ENCODE peak calls at places on chromosomes 12 and 14, in eight cellular contexts. U is IMR-90, A is PC-3, F is DND-41, V is astrocyte, J is neural progenitor cell, T is HCT116, S is endothelial cell of umbilical vein. C is an unnamed sample.
A peak's percentile ranks its signal among the peaks of the same experiment; 100 is the strongest.

GRCh38 chr14:95769976-95770375 is 56.1 kb upstream of the TCL1A start:
- DNase-seq in U (no peak), A (no peak), F (no peak), V (no peak), J (peak; percentile 30), T (no peak), S (no peak), C (no peak)

GRCh38 chr14:81132492-81132891 is 88.3 kb downstream of the GTF2A1 start:
- DNase-seq in U (no peak), A (no peak), F (no peak), V (no peak), J (no peak), T (no peak), S (no peak), C (no peak)

GRCh38 chr14:92473261-92473946 is 40.2 kb upstream of the RIN3 start:
- DNase-seq in U (peak; percentile 75), A (no peak), F (no peak), V (peak; percentile 20), J (no peak), T (no peak), S (no peak), C (no peak)

GRCh38 chr14:95500201-95500681 is 16.2 kb downstream of the SYNE3 start:
- DNase-seq in U (no peak), A (no peak), F (no peak), V (no peak), J (no peak), T (no peak), S (no peak), C (no peak)

GRCh38 chr14:41830679-41831078 is 224.0 kb downstream of the LRFN5 start:
- DNase-seq in U (peak; percentile 86), A (no peak), F (no peak), V (peak; percentile 18), J (no peak), T (no peak), S (no peak), C (no peak)

GRCh38 chr12:53798575-53798974 is 46.8 kb upstream of the CISTR start:
- DNase-seq in U (no peak), A (peak; percentile 79), F (no peak), V (no peak), J (no peak), T (peak; percentile 47), S (no peak), C (no peak)

GRCh38 chr12:25769076-25769945 is 189.2 kb upstream of the RASSF8 start:
- DNase-seq in U (peak; percentile 93), A (peak; percentile 92), F (no peak), V (peak; percentile 93), J (no peak), T (no peak), S (peak; percentile 79), C (peak; percentile 73)

GRCh38 chr14:54133896-54134295 is 177.3 kb upstream of the BMP4 start:
- DNase-seq in U (peak; percentile 59), A (peak; percentile 93), F (no peak), V (peak; percentile 30), J (no peak), T (no peak), S (no peak), C (no peak)

GRCh38 chr12:570237-570925 is 92.9 kb downstream of the NINJ2 start:
- DNase-seq in U (peak; percentile 82), A (peak; percentile 81), F (no peak), V (peak; percentile 78), J (peak; percentile 70), T (peak; percentile 76), S (peak; percentile 72), C (no peak)

DNA sequence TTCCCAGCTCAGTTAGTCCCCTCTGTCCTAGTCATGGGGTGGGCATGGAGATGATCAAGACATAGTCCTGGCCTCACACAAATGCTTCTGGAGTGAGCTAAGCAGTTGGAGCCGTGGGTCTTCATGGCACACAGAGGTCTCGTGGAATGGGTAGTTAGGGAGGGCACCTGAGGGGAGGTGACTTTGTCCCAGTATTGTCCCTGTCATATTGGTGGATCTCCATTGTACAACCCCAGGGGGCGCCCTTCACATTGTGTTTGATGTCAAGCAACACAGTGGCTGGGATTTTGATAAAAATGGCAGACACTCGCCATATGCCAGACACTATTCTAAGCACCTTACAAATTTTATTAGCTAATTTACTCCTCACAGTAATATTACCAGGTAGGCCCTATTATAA is 175.4 kb upstream of the LHX5 start:
- DNase-seq in U (no peak), A (no peak), F (peak; percentile 13), V (no peak), J (peak; percentile 53), T (peak; percentile 8), S (no peak), C (no peak)
- TF ChIP-seq CTCF in U (no peak), A (peak; percentile 45), F (peak; percentile 44), V (no peak), J (peak; percentile 57), T (peak; percentile 49), S (no peak), C (no peak)

DNA sequence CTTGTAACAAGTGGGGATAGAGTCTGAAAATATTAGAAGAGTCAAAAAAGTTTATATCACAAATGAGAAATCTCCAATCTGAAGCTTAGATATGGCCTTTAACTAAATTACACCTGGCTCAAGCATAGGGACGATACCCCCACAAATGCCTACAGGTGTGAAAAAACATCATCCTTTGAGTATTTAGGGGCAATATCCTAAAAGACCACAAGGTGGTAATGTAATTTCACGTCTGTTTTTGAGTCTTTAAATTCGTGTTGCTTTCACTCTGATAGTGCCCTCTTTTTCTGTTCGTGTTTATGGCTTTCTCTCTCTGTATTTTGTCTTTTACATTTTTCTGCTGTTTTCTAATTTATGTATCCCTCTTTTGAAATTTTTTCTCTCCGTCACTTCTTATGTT is 84.3 kb downstream of the ETNK1 start:
- DNase-seq in U (no peak), A (peak; percentile 46), F (no peak), V (no peak), J (peak; percentile 46), T (peak; percentile 26), S (peak; percentile 12), C (no peak)
- H2AFZ ChIP-seq in U (no peak overlapping the region), A (no peak overlapping the region), F (no peak overlapping the region), V (no peak overlapping the region), J (no peak overlapping the region), T (no peak overlapping the region), S (no peak overlapping the region), C (no peak overlapping the region)

GRCh38 chr12:7907009-7907408 is 29.0 kb downstream of the SLC2A3 start:
- DNase-seq in U (peak; percentile 61), A (peak; percentile 64), F (no peak), V (peak; percentile 31), J (peak; percentile 51), T (peak; percentile 56), S (peak; percentile 75), C (no peak)
- H3K4me2 ChIP-seq in U (no peak overlapping the region), A (no peak overlapping the region), F (no peak overlapping the region), V (no peak overlapping the region), J (no peak overlapping the region), T (peak overlapping the region; percentile 33), S (no peak overlapping the region), C (no peak overlapping the region)

DNA sequence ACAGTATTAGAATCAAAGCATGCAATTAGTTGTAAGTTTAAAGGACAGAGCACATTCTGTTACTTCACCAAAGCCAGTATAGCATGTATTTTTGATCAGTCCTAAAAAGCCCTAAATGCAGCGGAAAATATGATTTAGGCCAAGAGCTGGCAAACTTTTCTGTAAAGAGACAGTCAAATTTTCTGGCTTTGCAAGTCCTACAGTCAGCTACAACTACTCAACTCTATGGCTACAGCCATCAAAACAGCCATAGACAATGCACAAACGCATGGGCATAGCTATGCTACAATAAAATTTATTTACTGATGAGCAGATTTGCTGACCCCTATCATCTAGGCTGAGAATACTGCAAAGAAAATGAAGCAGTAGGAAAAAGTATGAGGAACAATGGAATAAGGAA is 52.9 kb downstream of the ATXN2 start:
- DNase-seq in U (no peak), A (no peak), F (no peak), V (no peak), J (no peak), T (no peak), S (no peak), C (no peak)
- TF ChIP-seq CTCF in U (no peak), A (no peak), F (no peak), V (no peak), J (no peak), T (no peak), S (no peak), C (no peak)

DNA sequence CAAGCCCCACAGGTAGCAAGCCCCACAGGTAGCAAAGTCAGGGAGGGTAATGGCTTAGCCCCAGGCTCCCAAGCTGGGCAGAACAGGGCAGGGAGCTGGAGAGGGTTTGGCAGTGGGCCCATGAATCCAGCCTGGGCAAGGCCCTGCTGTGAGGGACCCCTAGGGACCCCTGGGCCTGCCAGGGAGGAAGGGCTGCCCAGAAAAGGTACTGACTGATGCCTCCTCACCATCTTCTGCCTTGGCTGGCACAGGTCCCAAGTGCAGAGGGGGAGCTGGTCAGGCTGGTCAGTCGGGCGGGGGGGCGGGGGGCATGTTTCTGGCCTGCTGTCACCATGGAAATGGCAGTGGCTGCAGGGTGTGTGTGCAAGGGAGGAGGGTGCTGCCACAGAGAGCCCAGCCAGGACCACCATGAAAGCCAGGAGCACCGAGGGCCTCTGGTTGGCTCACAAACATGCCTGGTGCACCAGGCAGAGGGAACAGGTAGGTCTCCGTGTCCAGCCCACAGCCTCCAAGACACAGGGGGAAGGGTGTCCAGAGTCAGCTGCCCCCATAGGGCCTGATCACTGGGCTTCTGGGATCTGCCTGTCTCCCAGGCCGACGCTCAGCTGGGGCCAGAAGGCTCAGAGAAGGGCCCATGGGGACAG is 1.5 kb upstream of the CRIP2 start:
- DNase-seq in U (no peak), A (peak; percentile 25), F (no peak), V (no peak), J (no peak), T (no peak), S (no peak), C (no peak)
- H2AFZ ChIP-seq in U (peak overlapping the region; percentile 91), A (peak overlapping the region; percentile 80), F (no peak overlapping the region), V (no peak overlapping the region), J (no peak overlapping the region), T (no peak overlapping the region), S (no peak overlapping the region), C (no peak overlapping the region)

GRCh38 chr14:102188187-102188586 is 48.5 kb downstream of the WDR20 start:
- DNase-seq in U (no peak), A (no peak), F (no peak), V (no peak), J (no peak), T (no peak), S (no peak), C (no peak)

GRCh38 chr14:102187044-102187443 is 47.3 kb downstream of the WDR20 start:
- DNase-seq in U (peak; percentile 87), A (peak; percentile 65), F (no peak), V (peak; percentile 88), J (no peak), T (peak; percentile 41), S (peak; percentile 45), C (no peak)

GRCh38 chr14:102189858-102190257 is 50.2 kb downstream of the WDR20 start:
- DNase-seq in U (no peak), A (no peak), F (no peak), V (no peak), J (no peak), T (no peak), S (no peak), C (no peak)

GRCh38 chr14:102185360-102185759 is 45.7 kb downstream of the WDR20 start:
- DNase-seq in U (no peak), A (no peak), F (no peak), V (no peak), J (no peak), T (no peak), S (no peak), C (no peak)

GRCh38 chr14:102187583-102188001 is 47.9 kb downstream of the WDR20 start:
- DNase-seq in U (no peak), A (peak; percentile 27), F (no peak), V (no peak), J (no peak), T (no peak), S (no peak), C (no peak)
- H3K4me2 ChIP-seq in U (peak overlapping the region; percentile 77), A (peak overlapping the region; percentile 12), F (no peak overlapping the region), V (peak overlapping the region; percentile 78), J (no peak overlapping the region), T (peak overlapping the region; percentile 67), S (no peak overlapping the region), C (peak overlapping the region; percentile 49)